ENCODE peak calls at places on chromosomes 16 and 17, in six cellular contexts. B is astrocyte of the spinal cord, C is nephron progenitor cell, Q is RWPE1, G is epithelial cell of esophagus, N is choroid plexus epithelial cell. A is an unnamed sample.

GRCh38 chr17:69434164-69434579 is 19.7 kb downstream of the MAP2K6 start:
- DNase-seq in B (peak; percentile 32), C (no peak), Q (peak; percentile 31), G (peak; percentile 92), N (peak; percentile 64), A (peak; percentile 88)

GRCh38 chr16:22397459-22397858 is 23.0 kb upstream of the CDR2 start:
- DNase-seq in B (peak; percentile 91), C (no peak), Q (no peak), G (peak; percentile 80), N (peak; percentile 99), A (peak; percentile 79)

GRCh38 chr17:70137451-70138230 is 31.7 kb upstream of the KCNJ2 start:
- DNase-seq in B (peak; percentile 87), C (no peak), Q (peak; percentile 66), G (peak; percentile 92), N (peak; percentile 98), A (peak; percentile 87)

GRCh38 chr16:80063028-80063767 is 462.7 kb upstream of the MAF start:
- DNase-seq in B (peak; percentile 16), C (no peak), Q (no peak), G (no peak), N (peak; percentile 69), A (no peak)

GRCh38 chr17:4560837-4561241 is 462 bp upstream of the GGT6 start:
- DNase-seq in B (no peak), C (no peak), Q (no peak), G (no peak), N (peak; percentile 40), A (no peak)

GRCh38 chr16:1494711-1495110 is 1.6 kb downstream of the TELO2 start:
- DNase-seq in B (no peak), C (no peak), Q (no peak), G (no peak), N (no peak), A (no peak)

GRCh38 chr17:59004338-59005111 is 102.2 kb downstream of the TRIM37 start:
- DNase-seq in B (peak; percentile 58), C (peak; percentile 76), Q (peak; percentile 42), G (peak; percentile 61), N (peak; percentile 76), A (peak; percentile 56)

GRCh38 chr16:8859913-8860881 is 8.6 kb downstream of the CARHSP1 start:
- DNase-seq in B (peak; percentile 40), C (no peak), Q (no peak), G (peak; percentile 45), N (peak; percentile 91), A (no peak)

GRCh38 chr17:37239690-37240344 is 136.0 kb upstream of the C17orf78 start:
- DNase-seq in B (peak; percentile 50), C (no peak), Q (peak; percentile 18), G (peak; percentile 55), N (peak; percentile 62), A (peak; percentile 58)

GRCh38 chr17:2181206-2181983 is 122.2 kb downstream of the SMG6 start:
- DNase-seq in B (peak; percentile 96), C (no peak), Q (no peak), G (no peak), N (peak; percentile 94), A (peak; percentile 55)

GRCh38 chr16:66856184-66856730 is 12.0 kb downstream of the CA7 start:
- DNase-seq in B (no peak), C (no peak), Q (no peak), G (no peak), N (no peak), A (no peak)

DNA sequence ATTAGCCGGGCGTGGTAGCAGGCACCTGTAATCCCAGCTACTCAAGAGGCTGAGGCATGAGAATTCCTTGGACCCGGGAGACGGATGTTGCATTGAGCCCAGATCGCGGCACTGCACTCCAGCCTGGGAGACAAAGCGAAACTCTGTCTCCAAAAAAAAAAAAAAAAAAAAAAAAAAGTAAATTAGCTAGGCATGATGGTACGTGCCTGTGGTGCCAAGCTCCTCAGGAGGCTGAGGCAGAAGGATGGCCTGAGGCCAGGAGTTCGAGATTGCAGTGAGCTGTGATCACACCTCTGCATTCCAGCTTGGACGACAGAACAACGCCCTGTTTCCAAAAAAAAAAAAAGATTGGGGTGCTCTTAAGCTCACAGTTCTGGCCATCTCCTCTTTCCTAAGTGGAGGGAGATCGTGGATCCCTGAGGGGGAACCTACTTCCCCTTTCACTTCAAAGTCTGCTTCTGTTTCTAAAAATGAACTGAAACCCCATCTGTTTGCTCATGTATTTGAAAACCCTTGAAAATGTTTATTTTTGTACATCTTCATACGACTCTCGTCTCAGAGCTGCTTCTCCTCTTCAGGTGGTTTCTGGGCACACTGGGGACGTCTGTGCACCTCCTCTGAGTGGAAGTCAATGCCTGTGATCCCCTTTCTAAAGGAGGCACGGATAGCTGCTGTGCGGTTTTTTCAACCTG is 138.7 kb downstream of the PRKCA start:
- DNase-seq in B (no peak), C (no peak), Q (no peak), G (peak; percentile 72), N (no peak), A (peak; percentile 71)
- TF ChIP-seq CTCF in B (no peak), C (no peak), Q (no peak), G (no peak), N (no peak), A (no peak)

DNA sequence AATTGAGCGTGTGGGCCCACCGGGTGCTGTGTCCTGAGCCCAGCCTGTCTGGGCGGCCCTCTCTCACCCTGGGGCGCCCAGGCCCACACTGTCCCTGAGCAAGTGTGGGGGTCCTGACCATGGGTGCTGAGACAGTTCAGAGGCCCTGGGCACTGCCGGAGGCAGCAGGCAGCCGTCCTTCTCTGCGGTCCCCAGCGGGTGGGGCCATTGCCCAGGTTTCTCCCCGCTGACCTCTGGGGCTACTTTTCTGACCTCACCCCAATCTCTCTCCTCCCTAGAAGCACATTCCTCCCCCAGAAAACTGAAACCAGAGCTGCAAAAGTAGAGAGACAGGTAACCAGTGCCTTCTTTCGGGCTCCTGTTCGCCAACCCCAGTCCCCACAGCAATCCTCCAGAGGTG is 36.0 kb upstream of the PVALEF start:
- DNase-seq in B (no peak), C (no peak), Q (no peak), G (no peak), N (no peak), A (no peak)
- TF ChIP-seq CTCF in B (peak; percentile 3), C (no peak), Q (no peak), G (no peak), N (peak; percentile 19), A (no peak)

GRCh38 chr16:89132194-89133005 is 38.7 kb downstream of the ACSF3 start:
- DNase-seq in B (no peak), C (no peak), Q (no peak), G (no peak), N (no peak), A (no peak)
- TF ChIP-seq CTCF in B (no peak), C (no peak), Q (no peak), G (no peak), N (no peak), A (no peak)

GRCh38 chr17:18183334-18184142 is at the start of gene ALKBH5:
- DNase-seq in B (peak; percentile 100), C (peak; percentile 97), Q (peak; percentile 99), G (peak; percentile 100), N (peak; percentile 100), A (peak; percentile 98)
- TF ChIP-seq CTCF in B (peak; percentile 43), C (peak; percentile 26), Q (no peak), G (no peak), N (peak; percentile 34), A (peak; percentile 31)

GRCh38 chr17:50602514-50603235 is 32.0 kb upstream of the ABCC3 start:
- DNase-seq in B (no peak), C (no peak), Q (no peak), G (no peak), N (no peak), A (no peak)

GRCh38 chr17:50604470-50604869 is 30.2 kb upstream of the ABCC3 start:
- DNase-seq in B (peak; percentile 52), C (no peak), Q (no peak), G (no peak), N (peak; percentile 46), A (no peak)

GRCh38 chr17:50601789-50602375 is 32.8 kb upstream of the ABCC3 start:
- DNase-seq in B (no peak), C (no peak), Q (no peak), G (no peak), N (no peak), A (no peak)

GRCh38 chr17:50605434-50605833 is 29.2 kb upstream of the ABCC3 start:
- DNase-seq in B (no peak), C (no peak), Q (no peak), G (no peak), N (no peak), A (no peak)

GRCh38 chr17:50603340-50603739 is 31.3 kb upstream of the ABCC3 start:
- DNase-seq in B (no peak), C (no peak), Q (no peak), G (no peak), N (no peak), A (no peak)
- TF ChIP-seq CTCF in B (peak; percentile 14), C (peak; percentile 30), Q (no peak), G (peak; percentile 17), N (peak; percentile 5), A (peak; percentile 13)

GRCh38 chr16:2854700-2855309 is 3.2 kb downstream of the PRSS22 start:
- DNase-seq in B (no peak), C (no peak), Q (no peak), G (no peak), N (no peak), A (no peak)
- TF ChIP-seq CTCF in B (peak; percentile 47), C (peak; percentile 48), Q (peak; percentile 46), G (peak; percentile 49), N (peak; percentile 70), A (peak; percentile 47)

DNA sequence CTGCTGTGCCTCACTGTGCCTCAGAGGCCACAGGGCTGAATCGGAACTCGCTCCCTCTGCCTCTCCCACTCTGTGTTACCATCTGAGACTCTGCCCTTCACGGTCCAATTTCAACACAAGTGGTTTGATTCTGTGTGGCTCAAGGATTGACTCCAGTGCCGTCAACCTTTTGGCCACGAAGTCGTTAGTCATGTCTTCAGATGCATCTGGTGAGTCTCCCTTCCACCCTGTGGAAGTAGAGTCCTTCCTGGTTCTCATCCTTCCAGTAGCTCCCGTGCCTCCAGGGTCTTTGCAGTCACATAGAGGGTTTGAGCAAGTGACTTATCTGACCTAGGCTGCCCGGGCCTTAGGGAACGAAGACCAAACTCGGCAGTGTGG is 51.2 kb downstream of the PGS1 start:
- DNase-seq in B (no peak), C (no peak), Q (no peak), G (no peak), N (no peak), A (no peak)
- TF ChIP-seq CTCF in B (no peak), C (no peak), Q (no peak), G (no peak), N (no peak), A (no peak)

GRCh38 chr16:56671706-56672105 is 2.1 kb downstream of the MT1H start:
- DNase-seq in B (peak; percentile 16), C (no peak), Q (no peak), G (no peak), N (no peak), A (peak; percentile 46)

GRCh38 chr16:56672761-56673536 is 3.3 kb downstream of the MT1H start:
- DNase-seq in B (no peak), C (no peak), Q (no peak), G (peak; percentile 30), N (no peak), A (peak; percentile 27)

GRCh38 chr16:56670640-56670934 is 973 bp downstream of the MT1H start:
- DNase-seq in B (no peak), C (no peak), Q (no peak), G (no peak), N (no peak), A (no peak)

GRCh38 chr16:56675685-56676210 is 6.1 kb downstream of the MT1H start:
- DNase-seq in B (no peak), C (peak; percentile 36), Q (no peak), G (no peak), N (no peak), A (no peak)

GRCh38 chr16:56673916-56674315 is 4.3 kb downstream of the MT1H start:
- DNase-seq in B (peak; percentile 27), C (peak; percentile 42), Q (no peak), G (peak; percentile 61), N (peak; percentile 58), A (peak; percentile 35)
- TF ChIP-seq CTCF in B (peak; percentile 63), C (peak; percentile 43), Q (no peak), G (peak; percentile 76), N (peak; percentile 76), A (peak; percentile 75)

GRCh38 chr17:27206447-27206846 is 87.5 kb upstream of the WSB1 start:
- DNase-seq in B (no peak), C (no peak), Q (no peak), G (peak; percentile 15), N (peak; percentile 24), A (no peak)
- TF ChIP-seq CTCF in B (peak; percentile 21), C (no peak), Q (no peak), G (peak; percentile 28), N (peak; percentile 56), A (peak; percentile 28)